ENCODE peak calls at places on chromosome 2, in nine cellular contexts. One of them, this sample, is unnamed.

GRCh38 chr2:214077727-214078126 is 333.1 kb upstream of the VWC2L start:
- DNase-seq in neural progenitor cell: peak
- DNase-seq in GM23338: peak
- DNase-seq in OCI-LY7: no peak
- DNase-seq in GM23248: peak
- DNase-seq in HCT116: no peak
- DNase-seq in MM.1S: no peak
- DNase-seq in hepatocyte: no peak
- DNase-seq in SK-N-SH: no peak
- DNase-seq in this sample: no peak

GRCh38 chr2:44805836-44806235 is 135.7 kb upstream of the SIX3 start:
- DNase-seq in neural progenitor cell: no peak
- DNase-seq in GM23338: peak
- DNase-seq in OCI-LY7: no peak
- DNase-seq in GM23248: no peak
- DNase-seq in HCT116: no peak
- DNase-seq in MM.1S: no peak
- DNase-seq in hepatocyte: no peak
- DNase-seq in SK-N-SH: no peak
- DNase-seq in this sample: no peak

GRCh38 chr2:26850002-26850431 is 2.1 kb downstream of the DPYSL5 start:
- DNase-seq in neural progenitor cell: peak
- DNase-seq in GM23338: peak
- DNase-seq in OCI-LY7: no peak
- DNase-seq in GM23248: no peak
- DNase-seq in HCT116: no peak
- DNase-seq in MM.1S: no peak
- DNase-seq in hepatocyte: no peak
- DNase-seq in SK-N-SH: no peak
- DNase-seq in this sample: no peak

GRCh38 chr2:195318440-195319111 is 338.4 kb upstream of the SLC39A10 start:
- DNase-seq in neural progenitor cell: peak
- DNase-seq in GM23338: peak
- DNase-seq in OCI-LY7: peak
- DNase-seq in GM23248: peak
- DNase-seq in HCT116: peak
- DNase-seq in MM.1S: peak
- DNase-seq in hepatocyte: peak
- DNase-seq in SK-N-SH: peak
- DNase-seq in this sample: peak

GRCh38 chr2:10688921-10689807 is 611 bp downstream of the NOL10 start:
- DNase-seq in neural progenitor cell: no peak
- DNase-seq in GM23338: peak
- DNase-seq in OCI-LY7: peak
- DNase-seq in GM23248: peak
- DNase-seq in HCT116: no peak
- DNase-seq in MM.1S: no peak
- DNase-seq in hepatocyte: peak
- DNase-seq in SK-N-SH: no peak
- DNase-seq in this sample: no peak

GRCh38 chr2:49770919-49771318 is 616.6 kb upstream of the FSHR start:
- DNase-seq in neural progenitor cell: peak
- DNase-seq in GM23338: peak
- DNase-seq in OCI-LY7: no peak
- DNase-seq in GM23248: peak
- DNase-seq in HCT116: no peak
- DNase-seq in MM.1S: no peak
- DNase-seq in hepatocyte: peak
- DNase-seq in SK-N-SH: peak
- DNase-seq in this sample: peak

GRCh38 chr2:177296047-177296446 is 31.5 kb upstream of the NFE2L2 start:
- DNase-seq in neural progenitor cell: no peak
- DNase-seq in GM23338: no peak
- DNase-seq in OCI-LY7: peak
- DNase-seq in GM23248: peak
- DNase-seq in HCT116: peak
- DNase-seq in MM.1S: peak
- DNase-seq in hepatocyte: no peak
- DNase-seq in SK-N-SH: peak
- DNase-seq in this sample: peak

GRCh38 chr2:100964706-100965269 is 37.3 kb upstream of the RPL31 start:
- DNase-seq in neural progenitor cell: no peak
- DNase-seq in GM23338: no peak
- DNase-seq in OCI-LY7: no peak
- DNase-seq in GM23248: peak
- DNase-seq in HCT116: no peak
- DNase-seq in MM.1S: no peak
- DNase-seq in hepatocyte: no peak
- DNase-seq in SK-N-SH: no peak
- DNase-seq in this sample: no peak

GRCh38 chr2:52976132-52976949 is 791.3 kb upstream of the CHAC2 start:
- DNase-seq in neural progenitor cell: peak
- DNase-seq in GM23338: peak
- DNase-seq in OCI-LY7: peak
- DNase-seq in GM23248: peak
- DNase-seq in HCT116: peak
- DNase-seq in MM.1S: peak
- DNase-seq in hepatocyte: peak
- DNase-seq in SK-N-SH: no peak
- DNase-seq in this sample: peak

GRCh38 chr2:25885933-25886332 is 7.6 kb upstream of the ASXL2 start:
- DNase-seq in neural progenitor cell: no peak
- DNase-seq in GM23338: no peak
- DNase-seq in OCI-LY7: no peak
- DNase-seq in GM23248: peak
- DNase-seq in HCT116: no peak
- DNase-seq in MM.1S: no peak
- DNase-seq in hepatocyte: peak
- DNase-seq in SK-N-SH: no peak
- DNase-seq in this sample: peak

GRCh38 chr2:25523060-25523459 is 150.3 kb downstream of the DTNB start:
- DNase-seq in neural progenitor cell: no peak
- DNase-seq in GM23338: no peak
- DNase-seq in OCI-LY7: no peak
- DNase-seq in GM23248: no peak
- DNase-seq in HCT116: no peak
- DNase-seq in MM.1S: no peak
- DNase-seq in hepatocyte: no peak
- DNase-seq in SK-N-SH: no peak
- DNase-seq in this sample: no peak

GRCh38 chr2:9693138-9693520 is 62.3 kb upstream of the YWHAQ start:
- DNase-seq in neural progenitor cell: no peak
- DNase-seq in GM23338: no peak
- DNase-seq in OCI-LY7: no peak
- DNase-seq in GM23248: peak
- DNase-seq in HCT116: no peak
- DNase-seq in MM.1S: peak
- DNase-seq in hepatocyte: no peak
- DNase-seq in SK-N-SH: no peak
- DNase-seq in this sample: no peak

GRCh38 chr2:204203704-204204103 is 267.1 kb downstream of the ICOS start:
- DNase-seq in neural progenitor cell: no peak
- DNase-seq in GM23338: no peak
- DNase-seq in OCI-LY7: no peak
- DNase-seq in GM23248: no peak
- DNase-seq in HCT116: no peak
- DNase-seq in MM.1S: no peak
- DNase-seq in hepatocyte: peak
- DNase-seq in SK-N-SH: no peak
- DNase-seq in this sample: no peak

GRCh38 chr2:33425660-33426059 is 50.8 kb upstream of the RASGRP3 start:
- DNase-seq in neural progenitor cell: no peak
- DNase-seq in GM23338: no peak
- DNase-seq in OCI-LY7: no peak
- DNase-seq in GM23248: peak
- DNase-seq in HCT116: no peak
- DNase-seq in MM.1S: no peak
- DNase-seq in hepatocyte: no peak
- DNase-seq in SK-N-SH: no peak
- DNase-seq in this sample: peak

GRCh38 chr2:150320623-150321022 is 166.8 kb downstream of the RND3 start:
- DNase-seq in neural progenitor cell: no peak
- DNase-seq in GM23338: no peak
- DNase-seq in OCI-LY7: no peak
- DNase-seq in GM23248: no peak
- DNase-seq in HCT116: no peak
- DNase-seq in MM.1S: no peak
- DNase-seq in hepatocyte: no peak
- DNase-seq in SK-N-SH: no peak
- DNase-seq in this sample: no peak

GRCh38 chr2:150319632-150320555 is 167.6 kb downstream of the RND3 start:
- DNase-seq in neural progenitor cell: no peak
- DNase-seq in GM23338: no peak
- DNase-seq in OCI-LY7: no peak
- DNase-seq in GM23248: no peak
- DNase-seq in HCT116: no peak
- DNase-seq in MM.1S: peak
- DNase-seq in hepatocyte: no peak
- DNase-seq in SK-N-SH: no peak
- DNase-seq in this sample: no peak

GRCh38 chr2:150319085-150319484 is 168.4 kb downstream of the RND3 start:
- DNase-seq in neural progenitor cell: no peak
- DNase-seq in GM23338: no peak
- DNase-seq in OCI-LY7: no peak
- DNase-seq in GM23248: no peak
- DNase-seq in HCT116: no peak
- DNase-seq in MM.1S: no peak
- DNase-seq in hepatocyte: no peak
- DNase-seq in SK-N-SH: no peak
- DNase-seq in this sample: no peak
- TF ChIP-seq EZH2phosphoT487 in neural progenitor cell: no peak
- TF ChIP-seq EZH2phosphoT487 in GM23338: no peak
- TF ChIP-seq EZH2phosphoT487 in OCI-LY7: no peak
- TF ChIP-seq EZH2phosphoT487 in GM23248: no peak
- TF ChIP-seq EZH2phosphoT487 in HCT116: no peak
- TF ChIP-seq EZH2phosphoT487 in MM.1S: no peak
- TF ChIP-seq EZH2phosphoT487 in hepatocyte: no peak
- TF ChIP-seq EZH2phosphoT487 in SK-N-SH: no peak
- TF ChIP-seq EZH2phosphoT487 in this sample: no peak

DNA sequence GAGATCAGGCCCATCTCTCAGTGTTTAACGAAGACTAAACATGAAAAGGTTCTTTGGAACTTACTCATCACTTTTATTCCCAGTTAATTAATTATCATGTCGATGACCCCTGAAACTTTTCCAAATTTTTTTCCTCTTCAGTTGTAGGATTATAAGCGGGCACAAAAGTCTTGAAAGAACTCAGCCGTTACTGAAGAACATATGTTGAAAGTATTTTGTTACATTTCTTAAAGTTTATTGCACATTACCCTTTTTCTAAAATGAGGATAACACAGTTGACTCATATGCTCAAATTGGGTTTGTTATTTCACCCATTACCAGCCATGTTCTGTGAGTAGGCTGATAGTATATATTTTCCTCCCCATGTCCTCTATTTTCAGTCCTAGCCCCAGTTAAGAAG is 75.9 kb upstream of the COL3A1 start:
- DNase-seq in neural progenitor cell: no peak
- DNase-seq in GM23338: no peak
- DNase-seq in OCI-LY7: no peak
- DNase-seq in GM23248: peak
- DNase-seq in HCT116: no peak
- DNase-seq in MM.1S: no peak
- DNase-seq in hepatocyte: no peak
- DNase-seq in SK-N-SH: no peak
- DNase-seq in this sample: no peak
- H3K27ac ChIP-seq in neural progenitor cell: no peak
- H3K27ac ChIP-seq in GM23338: no peak
- H3K27ac ChIP-seq in OCI-LY7: no peak
- H3K27ac ChIP-seq in GM23248: peak
- H3K27ac ChIP-seq in HCT116: no peak
- H3K27ac ChIP-seq in MM.1S: no peak
- H3K27ac ChIP-seq in hepatocyte: peak
- H3K27ac ChIP-seq in SK-N-SH: no peak
- H3K27ac ChIP-seq in this sample: no peak

GRCh38 chr2:216500572-216500971 is 1.9 kb downstream of the RPL37A start:
- DNase-seq in neural progenitor cell: no peak
- DNase-seq in GM23338: no peak
- DNase-seq in OCI-LY7: no peak
- DNase-seq in GM23248: no peak
- DNase-seq in HCT116: no peak
- DNase-seq in MM.1S: no peak
- DNase-seq in hepatocyte: no peak
- DNase-seq in SK-N-SH: no peak
- DNase-seq in this sample: no peak
- H3K4me2 ChIP-seq in neural progenitor cell: peak
- H3K4me2 ChIP-seq in GM23338: peak
- H3K4me2 ChIP-seq in OCI-LY7: peak
- H3K4me2 ChIP-seq in GM23248: peak
- H3K4me2 ChIP-seq in HCT116: peak
- H3K4me2 ChIP-seq in MM.1S: peak
- H3K4me2 ChIP-seq in hepatocyte: peak
- H3K4me2 ChIP-seq in SK-N-SH: peak
- H3K4me2 ChIP-seq in this sample: peak

GRCh38 chr2:165840333-165840958 is 46.4 kb upstream of the GALNT3 start:
- DNase-seq in neural progenitor cell: no peak
- DNase-seq in GM23338: no peak
- DNase-seq in OCI-LY7: no peak
- DNase-seq in GM23248: no peak
- DNase-seq in HCT116: no peak
- DNase-seq in MM.1S: no peak
- DNase-seq in hepatocyte: no peak
- DNase-seq in SK-N-SH: no peak
- DNase-seq in this sample: no peak

GRCh38 chr2:165839610-165840009 is 45.6 kb upstream of the GALNT3 start:
- DNase-seq in neural progenitor cell: no peak
- DNase-seq in GM23338: no peak
- DNase-seq in OCI-LY7: no peak
- DNase-seq in GM23248: peak
- DNase-seq in HCT116: no peak
- DNase-seq in MM.1S: no peak
- DNase-seq in hepatocyte: no peak
- DNase-seq in SK-N-SH: no peak
- DNase-seq in this sample: peak

GRCh38 chr2:165835363-165835762 is 41.3 kb upstream of the GALNT3 start:
- DNase-seq in neural progenitor cell: no peak
- DNase-seq in GM23338: no peak
- DNase-seq in OCI-LY7: no peak
- DNase-seq in GM23248: no peak
- DNase-seq in HCT116: no peak
- DNase-seq in MM.1S: no peak
- DNase-seq in hepatocyte: no peak
- DNase-seq in SK-N-SH: no peak
- DNase-seq in this sample: no peak

GRCh38 chr2:165833156-165833555 is 39.1 kb upstream of the GALNT3 start:
- DNase-seq in neural progenitor cell: no peak
- DNase-seq in GM23338: no peak
- DNase-seq in OCI-LY7: no peak
- DNase-seq in GM23248: peak
- DNase-seq in HCT116: no peak
- DNase-seq in MM.1S: no peak
- DNase-seq in hepatocyte: no peak
- DNase-seq in SK-N-SH: no peak
- DNase-seq in this sample: peak

DNA sequence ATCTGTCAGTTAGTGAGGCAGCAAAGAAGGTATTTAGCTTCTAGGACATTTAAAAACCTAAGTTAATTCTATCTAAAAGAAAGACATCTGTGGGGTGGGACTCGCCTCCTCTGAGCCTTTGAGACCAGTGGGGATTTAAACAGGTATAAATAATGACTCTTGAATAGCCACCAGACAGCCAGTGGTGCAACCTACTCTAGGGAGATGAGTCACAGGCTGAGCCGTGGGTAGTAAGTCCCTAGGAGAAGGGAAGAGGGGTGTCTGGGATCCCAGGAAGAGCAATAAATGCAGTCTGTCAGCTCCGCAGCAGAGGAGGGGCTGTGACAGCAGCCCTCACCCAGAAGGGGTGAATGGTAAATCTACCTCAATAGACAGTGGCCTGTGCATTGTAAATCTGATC is 43.1 kb upstream of the GALNT3 start:
- DNase-seq in neural progenitor cell: peak
- DNase-seq in GM23338: no peak
- DNase-seq in OCI-LY7: no peak
- DNase-seq in GM23248: peak
- DNase-seq in HCT116: no peak
- DNase-seq in MM.1S: no peak
- DNase-seq in hepatocyte: peak
- DNase-seq in SK-N-SH: no peak
- DNase-seq in this sample: peak
- TF ChIP-seq EZH2phosphoT487 in neural progenitor cell: no peak
- TF ChIP-seq EZH2phosphoT487 in GM23338: no peak
- TF ChIP-seq EZH2phosphoT487 in OCI-LY7: no peak
- TF ChIP-seq EZH2phosphoT487 in GM23248: no peak
- TF ChIP-seq EZH2phosphoT487 in HCT116: no peak
- TF ChIP-seq EZH2phosphoT487 in MM.1S: no peak
- TF ChIP-seq EZH2phosphoT487 in hepatocyte: no peak
- TF ChIP-seq EZH2phosphoT487 in SK-N-SH: no peak
- TF ChIP-seq EZH2phosphoT487 in this sample: no peak